ENCODE peak calls at places on chromosomes 13 and 19, in seven cellular contexts. Y is H9, A is fibroblast of lung, P is IMR-90, W is PC-3, O is K562, J is HCT116. T is an unnamed sample.

GRCh38 chr19:52786078-52786463 is 520 bp downstream of the ZNF600 start:
- DNase-seq in Y (no peak), A (no peak), P (no peak), W (peak), O (peak), J (no peak), T (no peak)

GRCh38 chr13:74464656-74465055 is 330.5 kb upstream of the KLF12 start:
- DNase-seq in Y (no peak), A (no peak), P (no peak), W (no peak), O (no peak), J (no peak), T (no peak)

GRCh38 chr19:52270266-52270885 is 989 bp downstream of the ZNF766 start:
- DNase-seq in Y (no peak), A (no peak), P (peak), W (no peak), O (peak), J (no peak), T (no peak)

GRCh38 chr13:71255633-71256032 is 611.4 kb downstream of the DACH1 start:
- DNase-seq in Y (no peak), A (no peak), P (no peak), W (peak), O (no peak), J (no peak), T (no peak)

GRCh38 chr13:33721719-33722118 is 96.2 kb upstream of the RFC3 start:
- DNase-seq in Y (no peak), A (peak), P (peak), W (no peak), O (no peak), J (no peak), T (no peak)

GRCh38 chr13:113550453-113550852 is 34.1 kb upstream of the TFDP1 start:
- DNase-seq in Y (peak), A (no peak), P (no peak), W (no peak), O (no peak), J (no peak), T (peak)

GRCh38 chr13:58032676-58033440 is 401.3 kb downstream of the PCDH17 start:
- DNase-seq in Y (no peak), A (no peak), P (no peak), W (no peak), O (no peak), J (no peak), T (no peak)

GRCh38 chr13:75437582-75438318 is 44.2 kb downstream of the TBC1D4 start:
- DNase-seq in Y (no peak), A (peak), P (peak), W (no peak), O (no peak), J (no peak), T (no peak)

GRCh38 chr19:27974082-27974513 is 1238.9 kb downstream of the UQCRFS1 start:
- DNase-seq in Y (peak), A (no peak), P (no peak), W (peak), O (peak), J (no peak), T (no peak)

GRCh38 chr19:28956421-28956820 is 256.5 kb downstream of the UQCRFS1 start:
- DNase-seq in Y (no peak), A (no peak), P (no peak), W (no peak), O (no peak), J (no peak), T (no peak)

GRCh38 chr19:1651061-1651547 is 1.3 kb downstream of the TCF3 start:
- DNase-seq in Y (no peak), A (peak), P (peak), W (no peak), O (no peak), J (no peak), T (peak)

GRCh38 chr13:75442736-75443234 is 39.2 kb downstream of the TBC1D4 start:
- DNase-seq in Y (no peak), A (peak), P (peak), W (no peak), O (no peak), J (no peak), T (no peak)

GRCh38 chr13:112132142-112132541 is 65.2 kb downstream of the SOX1 start:
- DNase-seq in Y (no peak), A (no peak), P (no peak), W (no peak), O (no peak), J (no peak), T (no peak)

GRCh38 chr13:40283666-40284065 is 382.8 kb downstream of the FOXO1 start:
- DNase-seq in Y (no peak), A (no peak), P (no peak), W (peak), O (no peak), J (no peak), T (no peak)

GRCh38 chr13:30862707-30863106 is 43.4 kb upstream of the MEDAG start:
- DNase-seq in Y (no peak), A (no peak), P (no peak), W (no peak), O (no peak), J (no peak), T (no peak)

GRCh38 chr19:13207237-13208130 is 57.3 kb downstream of the IER2 start:
- DNase-seq in Y (peak), A (no peak), P (no peak), W (no peak), O (no peak), J (no peak), T (peak)

GRCh38 chr13:66087149-66087780 is 1142.9 kb downstream of the PCDH9 start:
- DNase-seq in Y (no peak), A (peak), P (peak), W (no peak), O (no peak), J (no peak), T (no peak)

GRCh38 chr13:27425151-27425917 is 915 bp downstream of the GTF3A start:
- DNase-seq in Y (no peak), A (no peak), P (no peak), W (peak), O (no peak), J (no peak), T (no peak)

GRCh38 chr13:100363874-100364273 is 224.7 kb downstream of the GGACT start:
- DNase-seq in Y (no peak), A (peak), P (peak), W (peak), O (no peak), J (no peak), T (no peak)

GRCh38 chr13:48586591-48587103 is 53.8 kb upstream of the RCBTB2 start:
- DNase-seq in Y (no peak), A (peak), P (peak), W (no peak), O (peak), J (no peak), T (no peak)

GRCh38 chr13:113305208-113305607 is 8.2 kb downstream of the LAMP1 start:
- DNase-seq in Y (no peak), A (peak), P (peak), W (no peak), O (no peak), J (no peak), T (no peak)

GRCh38 chr13:41402695-41403511 is 54.4 kb upstream of the RGCC start:
- DNase-seq in Y (peak), A (no peak), P (no peak), W (no peak), O (no peak), J (no peak), T (no peak)

GRCh38 chr13:74289861-74290260 is 155.7 kb upstream of the KLF12 start:
- DNase-seq in Y (no peak), A (no peak), P (no peak), W (no peak), O (no peak), J (no peak), T (no peak)

DNA sequence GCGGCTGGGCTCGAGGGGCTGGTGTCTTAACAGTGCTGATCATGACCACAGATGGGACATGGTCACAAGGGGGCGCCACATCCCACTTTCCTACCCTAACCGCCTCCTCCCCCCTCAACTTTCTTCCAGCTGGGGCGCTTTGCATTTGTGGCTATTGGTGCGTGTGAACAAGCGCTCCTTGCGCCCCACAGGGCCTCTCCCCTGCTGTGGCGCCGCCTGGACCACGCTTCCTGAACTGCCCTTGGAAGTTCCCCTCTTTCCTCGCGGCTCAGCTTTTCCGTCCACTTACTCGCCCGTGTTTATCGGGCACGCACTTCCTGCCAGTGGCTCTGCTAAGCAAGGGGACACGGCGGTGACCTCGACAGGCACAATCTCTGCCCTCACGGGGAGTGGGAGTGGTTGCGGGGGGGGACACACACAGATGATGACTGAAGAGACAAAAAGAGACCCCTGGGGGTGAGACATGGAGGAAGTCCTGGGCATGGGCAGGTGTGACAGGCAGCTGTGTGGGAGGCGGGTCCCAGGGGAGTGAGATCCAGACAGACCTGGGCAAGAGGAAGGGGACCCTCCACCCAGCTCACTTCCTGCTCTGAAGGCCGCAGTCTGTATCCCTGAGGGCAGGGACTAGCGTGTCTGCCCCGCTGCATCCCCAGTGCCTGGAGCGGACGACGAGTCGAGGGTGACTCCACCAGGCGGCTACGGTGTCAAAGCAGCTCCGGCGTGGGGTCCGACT is 40.3 kb downstream of the ZNF787 start:
- DNase-seq in Y (peak), A (peak), P (peak), W (peak), O (peak), J (peak), T (no peak)
- H3K9ac ChIP-seq in Y (no peak), A (no peak), P (peak), W (no peak), O (peak), J (no peak), T (peak)

GRCh38 chr19:37947778-37948177 is 40.8 kb downstream of the SIPA1L3 start:
- DNase-seq in Y (no peak), A (no peak), P (no peak), W (no peak), O (no peak), J (no peak), T (no peak)
- H3K27ac ChIP-seq in Y (no peak), A (no peak), P (no peak), W (no peak), O (no peak), J (no peak), T (no peak)

GRCh38 chr13:51717786-51718398 is 86.1 kb downstream of the DHRS12 start:
- DNase-seq in Y (no peak), A (no peak), P (peak), W (no peak), O (no peak), J (no peak), T (no peak)

GRCh38 chr13:51713807-51714206 is 90.2 kb downstream of the DHRS12 start:
- DNase-seq in Y (no peak), A (no peak), P (no peak), W (no peak), O (no peak), J (no peak), T (no peak)

GRCh38 chr13:51715613-51716012 is 88.3 kb downstream of the DHRS12 start:
- DNase-seq in Y (no peak), A (no peak), P (no peak), W (peak), O (no peak), J (no peak), T (no peak)

GRCh38 chr13:51714663-51715168 is 89.2 kb downstream of the DHRS12 start:
- DNase-seq in Y (no peak), A (peak), P (peak), W (peak), O (no peak), J (no peak), T (no peak)
- H3K9ac ChIP-seq in Y (no peak), A (no peak), P (no peak), W (peak), O (no peak), J (no peak), T (no peak)

GRCh38 chr19:50324331-50324730 is 4.8 kb downstream of the KCNC3 start:
- DNase-seq in Y (no peak), A (no peak), P (no peak), W (no peak), O (no peak), J (no peak), T (no peak)
- H3K27ac ChIP-seq in Y (no peak), A (no peak), P (no peak), W (no peak), O (no peak), J (no peak), T (no peak)

GRCh38 chr19:45765365-45766292 is 3.4 kb downstream of the SIX5 start:
- DNase-seq in Y (no peak), A (no peak), P (no peak), W (no peak), O (no peak), J (no peak), T (no peak)

GRCh38 chr19:45762870-45763631 is 6.0 kb downstream of the SIX5 start:
- DNase-seq in Y (no peak), A (no peak), P (no peak), W (no peak), O (no peak), J (no peak), T (no peak)

GRCh38 chr19:45764947-45765346 is 4.1 kb downstream of the SIX5 start:
- DNase-seq in Y (no peak), A (no peak), P (no peak), W (no peak), O (no peak), J (no peak), T (no peak)

GRCh38 chr19:45764487-45764886 is 4.6 kb downstream of the SIX5 start:
- DNase-seq in Y (no peak), A (no peak), P (no peak), W (no peak), O (no peak), J (no peak), T (no peak)

DNA sequence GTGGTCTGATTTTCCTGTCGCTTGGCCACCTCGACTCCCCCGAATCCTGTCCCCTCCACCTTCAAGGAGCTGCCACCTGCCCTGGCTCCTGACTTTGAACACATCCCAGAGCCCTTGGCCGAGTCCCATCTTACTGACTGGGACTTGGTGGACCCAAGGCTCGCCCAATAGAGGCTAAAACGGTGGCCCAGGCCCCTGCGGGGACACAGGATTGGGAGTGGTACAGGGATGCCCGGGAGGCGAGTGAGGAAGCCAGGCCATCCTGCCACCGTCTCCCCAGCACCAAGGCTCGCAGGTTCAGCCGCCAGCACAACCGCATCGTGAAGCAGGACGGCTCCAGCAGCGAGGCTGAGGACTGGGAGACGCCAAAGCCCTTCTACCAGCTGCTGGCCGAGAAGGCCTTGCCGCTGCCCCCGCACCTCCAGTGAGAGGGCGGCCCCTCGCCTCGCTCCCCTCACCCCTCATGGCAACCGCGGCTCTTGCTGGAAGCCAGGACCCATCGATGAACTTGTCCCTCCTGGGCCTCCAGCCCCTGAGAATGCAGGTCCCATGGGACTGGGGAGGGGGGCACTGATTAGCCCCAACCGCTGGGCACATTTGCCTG is 5.3 kb downstream of the SIX5 start:
- DNase-seq in Y (no peak), A (no peak), P (no peak), W (no peak), O (no peak), J (no peak), T (no peak)
- H3K9ac ChIP-seq in Y (no peak), A (no peak), P (no peak), W (no peak), O (peak), J (no peak), T (peak)

T was measured in kidney.